ENCODE peak calls at places on chromosomes 16 and 17, in four cellular contexts. C, V, Y and S are unnamed samples.

GRCh38 chr16:69861276-69862030 is 89.7 kb upstream of the CLEC18A start:
- DNase-seq in C (no peak), V (no peak), Y (peak), S (no peak)

GRCh38 chr16:57609541-57610401 is 18.7 kb upstream of the ADGRG1 start:
- DNase-seq in C (peak), V (peak), Y (no peak), S (no peak)

GRCh38 chr16:57261806-57262205 is 16.7 kb downstream of the ARL2BP start:
- DNase-seq in C (no peak), V (no peak), Y (no peak), S (peak)

GRCh38 chr16:88973007-88973410 is 4.0 kb downstream of the CBFA2T3 start:
- DNase-seq in C (no peak), V (no peak), Y (no peak), S (no peak)

GRCh38 chr16:29995330-29995910 is at the start of gene HIRIP3:
- DNase-seq in C (peak), V (peak), Y (peak), S (peak)

GRCh38 chr17:76248013-76248782 is 7.9 kb upstream of the RNF157 start:
- DNase-seq in C (no peak), V (no peak), Y (no peak), S (no peak)

GRCh38 chr17:28252436-28252835 is 66.6 kb upstream of the TMEM97 start:
- DNase-seq in C (no peak), V (no peak), Y (peak), S (no peak)

GRCh38 chr16:566475-567361 is at the start of gene NHLRC4:
- DNase-seq in C (peak), V (peak), Y (no peak), S (peak)

GRCh38 chr17:38451030-38451839 is 23.0 kb downstream of the ARHGAP23 start:
- DNase-seq in C (no peak), V (no peak), Y (peak), S (no peak)

GRCh38 chr17:4988168-4988567 is 693 bp upstream of the CAMTA2 start:
- DNase-seq in C (no peak), V (no peak), Y (no peak), S (no peak)

GRCh38 chr17:75366432-75366831 is 39.0 kb downstream of the GRB2 start:
- DNase-seq in C (no peak), V (no peak), Y (no peak), S (no peak)

GRCh38 chr17:8696951-8697745 is 47.5 kb downstream of the CCDC42 start:
- DNase-seq in C (no peak), V (no peak), Y (no peak), S (no peak)

GRCh38 chr17:80939151-80940145 is 52.2 kb upstream of the CHMP6 start:
- DNase-seq in C (no peak), V (no peak), Y (no peak), S (no peak)

GRCh38 chr17:49382556-49382955 is 20.5 kb upstream of the ZNF652 start:
- DNase-seq in C (no peak), V (no peak), Y (no peak), S (no peak)

GRCh38 chr17:38728290-38728831 is 1.8 kb upstream of the CISD3 start:
- DNase-seq in C (peak), V (peak), Y (no peak), S (peak)

GRCh38 chr17:42097691-42098661 is at the start of gene ZNF385C:
- DNase-seq in C (no peak), V (peak), Y (no peak), S (peak)

GRCh38 chr17:35243459-35244204 is 760 bp downstream of the SLFN5 start:
- DNase-seq in C (peak), V (peak), Y (peak), S (peak)

GRCh38 chr17:34051046-34051445 is 204.0 kb upstream of the CCL2 start:
- DNase-seq in C (no peak), V (no peak), Y (no peak), S (no peak)

GRCh38 chr16:11125936-11126335 is 130.1 kb downstream of the SOCS1 start:
- DNase-seq in C (no peak), V (no peak), Y (no peak), S (no peak)

GRCh38 chr17:19418312-19418992 is 7.4 kb downstream of the RNF112 start:
- DNase-seq in C (no peak), V (peak), Y (peak), S (no peak)

GRCh38 chr17:27343294-27343693 is 49.4 kb downstream of the WSB1 start:
- DNase-seq in C (no peak), V (no peak), Y (no peak), S (no peak)

GRCh38 chr17:8631554-8631877 is 991 bp upstream of the MYH10 start:
- DNase-seq in C (no peak), V (no peak), Y (no peak), S (no peak)

GRCh38 chr16:10280262-10281170 is 98.3 kb upstream of the GRIN2A start:
- DNase-seq in C (no peak), V (no peak), Y (no peak), S (no peak)